ENCODE peak calls at places on chromosomes 13 and 19, in six cellular contexts. P is B cell, S is IMR-90, F is endothelial cell, E is MCF 10A, C is HFF-Myc. A is an unnamed sample.
A peak's percentile ranks its signal among the peaks of the same experiment; 100 is the strongest.

GRCh38 chr19:46073268-46073922 is 32.6 kb upstream of the IGFL4 start:
- DNase-seq in P (no peak), S (peak; percentile 5), F (no peak), E (peak; percentile 38), C (no peak), A (no peak)

GRCh38 chr19:47186337-47187022 is 44.5 kb downstream of the BBC3 start:
- DNase-seq in P (peak; percentile 33), S (no peak), F (no peak), E (no peak), C (no peak), A (peak; percentile 90)

GRCh38 chr13:33483471-33483870 is 197.9 kb upstream of the STARD13 start:
- DNase-seq in P (no peak), S (peak; percentile 28), F (no peak), E (no peak), C (no peak), A (no peak)

GRCh38 chr13:60111726-60112125 is 52.0 kb downstream of the DIAPH3 start:
- DNase-seq in P (no peak), S (peak; percentile 43), F (no peak), E (no peak), C (no peak), A (no peak)

GRCh38 chr19:46068345-46069258 is 27.8 kb upstream of the IGFL4 start:
- DNase-seq in P (no peak), S (peak; percentile 82), F (no peak), E (peak; percentile 99), C (peak; percentile 81), A (no peak)

GRCh38 chr13:83355042-83355441 is 527.2 kb downstream of the SLITRK1 start:
- DNase-seq in P (no peak), S (no peak), F (no peak), E (no peak), C (no peak), A (no peak)

GRCh38 chr19:1102407-1103106 is 1.2 kb upstream of the GPX4 start:
- DNase-seq in P (no peak), S (peak; percentile 100), F (no peak), E (peak; percentile 100), C (peak; percentile 99), A (no peak)

GRCh38 chr19:33508941-33509614 is 12.5 kb downstream of the PEPD start:
- DNase-seq in P (no peak), S (no peak), F (no peak), E (no peak), C (no peak), A (no peak)

GRCh38 chr13:30865131-30866009 is 40.7 kb upstream of the MEDAG start:
- DNase-seq in P (peak; percentile 64), S (peak; percentile 96), F (peak; percentile 65), E (peak; percentile 89), C (peak; percentile 85), A (peak; percentile 78)

GRCh38 chr13:64855506-64855905 is 2374.6 kb downstream of the PCDH9 start:
- DNase-seq in P (no peak), S (peak; percentile 37), F (no peak), E (peak; percentile 3), C (peak; percentile 55), A (no peak)

GRCh38 chr13:74316531-74316930 is 182.3 kb upstream of the KLF12 start:
- DNase-seq in P (no peak), S (peak; percentile 1), F (no peak), E (no peak), C (no peak), A (no peak)

GRCh38 chr19:48443262-48443661 is 2.5 kb upstream of the GRWD1 start:
- DNase-seq in P (peak; percentile 53), S (no peak), F (no peak), E (no peak), C (no peak), A (peak; percentile 55)

GRCh38 chr13:25181597-25181996 is 9.5 kb upstream of the AMER2 start:
- DNase-seq in P (no peak), S (no peak), F (no peak), E (no peak), C (no peak), A (peak; percentile 50)

GRCh38 chr13:105709181-105709580 is 826.3 kb downstream of the EFNB2 start:
- DNase-seq in P (no peak), S (no peak), F (no peak), E (no peak), C (no peak), A (no peak)

GRCh38 chr19:37519890-37520289 is 13.2 kb downstream of the ZNF793 start:
- DNase-seq in P (no peak), S (peak; percentile 28), F (no peak), E (no peak), C (no peak), A (no peak)

GRCh38 chr19:54114340-54114826 is 1.1 kb downstream of the TFPT start:
- DNase-seq in P (peak; percentile 37), S (peak; percentile 18), F (peak; percentile 45), E (no peak), C (no peak), A (peak; percentile 71)

GRCh38 chr19:35438527-35438926 is 9.5 kb upstream of the FFAR2 start:
- DNase-seq in P (no peak), S (no peak), F (no peak), E (peak; percentile 26), C (no peak), A (no peak)

GRCh38 chr13:45042539-45042938 is 53.2 kb downstream of the GPALPP1 start:
- DNase-seq in P (no peak), S (no peak), F (no peak), E (no peak), C (no peak), A (no peak)

GRCh38 chr19:12967907-12968306 is 1.5 kb upstream of the DAND5 start:
- DNase-seq in P (no peak), S (peak; percentile 55), F (no peak), E (no peak), C (no peak), A (no peak)

GRCh38 chr19:898663-899062 is 5.4 kb downstream of the RNU6-9 start:
- DNase-seq in P (peak; percentile 78), S (no peak), F (no peak), E (no peak), C (no peak), A (no peak)

GRCh38 chr13:46171223-46171622 is 10.8 kb downstream of the LCP1 start:
- DNase-seq in P (no peak), S (no peak), F (no peak), E (no peak), C (no peak), A (no peak)

GRCh38 chr13:93289047-93289446 is 62.4 kb downstream of the GPC6 start:
- DNase-seq in P (no peak), S (peak; percentile 8), F (no peak), E (peak; percentile 58), C (no peak), A (no peak)

GRCh38 chr19:6997679-6998445 is 23.4 kb downstream of the MBD3L2B start:
- DNase-seq in P (no peak), S (no peak), F (no peak), E (peak; percentile 71), C (no peak), A (no peak)

GRCh38 chr13:113552786-113553540 is 31.6 kb upstream of the TFDP1 start:
- DNase-seq in P (no peak), S (no peak), F (peak; percentile 43), E (no peak), C (no peak), A (no peak)

GRCh38 chr19:52296773-52297600 is at the start of gene ZNF480:
- DNase-seq in P (peak; percentile 90), S (peak; percentile 73), F (peak; percentile 76), E (peak; percentile 69), C (no peak), A (peak; percentile 86)
- TF ChIP-seq CTCF in P (no peak), S (peak; percentile 13), F (no peak), E (no peak), C (no peak), A (no peak)

DNA sequence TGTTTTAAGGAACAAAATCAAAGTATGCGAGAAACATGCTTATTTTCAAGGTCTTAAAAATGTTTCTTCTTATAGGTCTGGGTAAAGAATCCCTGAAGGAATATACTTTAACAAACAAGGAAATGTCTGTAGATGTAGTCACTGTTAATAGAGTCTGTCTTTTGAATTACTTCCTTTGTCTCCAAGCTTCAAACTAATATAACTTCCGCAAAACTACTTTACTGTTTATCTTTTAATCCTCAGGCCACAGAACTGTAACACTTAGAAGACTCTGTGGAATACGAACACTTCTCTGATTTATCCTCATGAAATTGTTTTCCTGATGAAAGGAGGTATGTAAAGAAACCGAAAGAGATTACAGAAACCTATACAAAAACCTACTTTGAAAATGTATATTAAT is 316.0 kb downstream of the PCDH9 start:
- DNase-seq in P (peak; percentile 4), S (peak; percentile 5), F (no peak), E (no peak), C (no peak), A (no peak)
- TF ChIP-seq CTCF in P (no peak), S (no peak), F (no peak), E (no peak), C (no peak), A (no peak)

DNA sequence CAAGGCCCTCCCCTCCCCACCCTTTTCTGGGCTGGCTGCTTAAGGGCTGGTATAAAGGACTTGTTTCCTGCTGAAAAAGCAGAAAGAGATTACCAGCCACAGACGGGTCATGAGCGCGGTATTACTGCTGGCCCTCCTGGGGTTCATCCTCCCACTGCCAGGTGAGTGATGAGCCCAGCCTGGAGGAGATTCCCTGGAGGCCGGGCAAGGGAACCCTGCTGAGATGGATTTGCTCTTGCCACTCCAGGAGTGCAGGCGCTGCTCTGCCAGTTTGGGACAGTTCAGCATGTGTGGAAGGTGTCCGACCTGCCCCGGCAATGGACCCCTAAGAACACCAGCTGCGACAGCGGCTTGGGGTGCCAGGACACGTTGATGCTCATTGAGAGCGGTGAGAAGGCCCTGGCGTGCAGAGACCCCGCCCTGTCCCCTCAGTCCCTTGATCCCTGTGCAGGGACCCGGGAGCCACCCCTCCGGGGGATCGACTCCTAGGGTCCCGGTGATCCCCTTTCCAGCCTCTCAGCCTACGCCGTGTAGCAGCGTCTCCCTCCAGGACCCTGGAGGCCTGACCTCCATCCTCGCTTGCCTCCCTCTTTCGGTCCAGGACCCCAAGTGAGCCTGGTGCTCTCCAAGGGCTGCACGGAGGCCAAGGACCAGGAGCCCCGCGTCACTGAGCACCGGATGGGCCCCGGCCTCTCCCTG is at the start of gene CD177:
- DNase-seq in P (no peak), S (no peak), F (no peak), E (no peak), C (no peak), A (no peak)
- TF ChIP-seq CTCF in P (no peak), S (no peak), F (no peak), E (no peak), C (no peak), A (no peak)

GRCh38 chr13:27797228-27797624 is 4.9 kb downstream of the GSX1 start:
- DNase-seq in P (no peak), S (peak; percentile 30), F (peak; percentile 79), E (peak; percentile 16), C (no peak), A (no peak)
- TF ChIP-seq CTCF in P (no peak), S (peak; percentile 23), F (peak; percentile 47), E (peak; percentile 27), C (no peak), A (no peak)

GRCh38 chr19:56105090-56105701 is 15.9 kb downstream of the ZNF787 start:
- DNase-seq in P (peak; percentile 73), S (peak; percentile 33), F (peak; percentile 79), E (peak; percentile 77), C (no peak), A (peak; percentile 79)
- TF ChIP-seq CTCF in P (peak; percentile 74), S (peak; percentile 36), F (peak; percentile 58), E (peak; percentile 72), C (peak; percentile 49), A (peak; percentile 37)

DNA sequence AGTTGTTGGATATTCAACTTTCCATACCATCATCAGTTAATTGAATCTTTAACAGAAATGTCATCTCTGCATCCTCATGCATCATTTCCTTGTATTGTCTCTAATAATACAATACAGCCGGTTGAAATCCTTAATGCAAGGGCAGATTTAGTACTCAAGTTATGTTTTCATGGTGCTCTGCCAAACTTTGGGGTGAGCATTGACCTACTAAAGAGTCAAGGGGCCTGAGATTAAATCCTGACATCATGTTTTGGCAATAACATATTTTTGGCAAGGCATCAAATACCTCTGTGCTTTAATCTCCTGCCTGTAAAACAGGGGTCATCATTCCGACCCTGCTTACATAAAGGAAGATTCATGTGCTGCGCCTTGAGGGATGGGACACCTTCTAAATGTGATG is 42.7 kb upstream of the ABCC4 start:
- DNase-seq in P (no peak), S (no peak), F (no peak), E (no peak), C (no peak), A (no peak)
- TF ChIP-seq CTCF in P (no peak), S (no peak), F (no peak), E (no peak), C (no peak), A (no peak)

A was measured in GM20000.